ENCODE peak calls at places on chromosomes 12 and 14, in ten cellular contexts. Y is adipocyte; V is H9; S is GM23338; J is IMR-90; F is aorta; X is GM23248; I is CD4-positive, alpha-beta T cell; Z is neural progenitor cell; B is psoas muscle. G is an unnamed sample. For H3K27me3, the result is how much of the 10 kb centered on the place peaks cover.

GRCh38 chr12:98295681-98296080 is 219.7 kb upstream of the TMPO start:
- DNase-seq in Y (no peak), V (no peak), S (no peak), J (no peak), F (no peak), X (peak), I (no peak), Z (no peak), B (no peak), G (no peak)

GRCh38 chr12:65364021-65364420 is 85.5 kb downstream of the MSRB3 start:
- DNase-seq in Y (peak), V (no peak), S (no peak), J (peak), F (no peak), X (peak), I (no peak), Z (no peak), B (no peak), G (no peak)

GRCh38 chr14:54767450-54767849 is 135.2 kb downstream of the GCH1 start:
- DNase-seq in Y (no peak), V (no peak), S (no peak), J (no peak), F (no peak), X (no peak), I (no peak), Z (no peak), B (no peak), G (no peak)

GRCh38 chr12:6276936-6277615 is 33.4 kb upstream of the PLEKHG6 start:
- DNase-seq in Y (peak), V (peak), S (peak), J (no peak), F (no peak), X (peak), I (no peak), Z (peak), B (no peak), G (no peak)

GRCh38 chr12:100942984-100943749 is 148.6 kb downstream of the ANO4 start:
- DNase-seq in Y (no peak), V (no peak), S (no peak), J (peak), F (no peak), X (no peak), I (no peak), Z (no peak), B (no peak), G (no peak)

GRCh38 chr14:44914849-44915248 is 46.9 kb downstream of the KLHL28 start:
- DNase-seq in Y (no peak), V (peak), S (peak), J (peak), F (no peak), X (peak), I (no peak), Z (peak), B (no peak), G (no peak)

GRCh38 chr14:69643430-69644200 is 32.2 kb downstream of the SUSD6 start:
- DNase-seq in Y (no peak), V (no peak), S (no peak), J (peak), F (no peak), X (peak), I (no peak), Z (no peak), B (peak), G (peak)

GRCh38 chr12:31386364-31386777 is 60.4 kb upstream of the SINHCAF start:
- DNase-seq in Y (no peak), V (peak), S (peak), J (no peak), F (no peak), X (no peak), I (no peak), Z (peak), B (no peak), G (no peak)

GRCh38 chr12:52844386-52844785 is 4.4 kb downstream of the KRT78 start:
- DNase-seq in Y (no peak), V (no peak), S (no peak), J (no peak), F (peak), X (no peak), I (no peak), Z (no peak), B (no peak), G (no peak)

GRCh38 chr12:100643246-100643645 is 69.8 kb downstream of the GAS2L3 start:
- DNase-seq in Y (no peak), V (no peak), S (no peak), J (no peak), F (no peak), X (no peak), I (no peak), Z (no peak), B (no peak), G (no peak)

GRCh38 chr14:101082436-101083384 is 179.2 kb upstream of the RTL1 start:
- DNase-seq in Y (no peak), V (no peak), S (no peak), J (no peak), F (no peak), X (no peak), I (no peak), Z (no peak), B (no peak), G (no peak)

GRCh38 chr12:57090456-57090855 is 1.5 kb downstream of the NAB2 start:
- DNase-seq in Y (no peak), V (no peak), S (no peak), J (no peak), F (no peak), X (peak), I (no peak), Z (no peak), B (no peak), G (no peak)

GRCh38 chr12:5910790-5911548 is 34.1 kb downstream of the ANO2 start:
- DNase-seq in Y (no peak), V (peak), S (no peak), J (no peak), F (no peak), X (no peak), I (no peak), Z (no peak), B (no peak), G (no peak)

GRCh38 chr14:54011001-54011400 is 54.4 kb upstream of the BMP4 start:
- DNase-seq in Y (no peak), V (no peak), S (peak), J (peak), F (no peak), X (no peak), I (no peak), Z (peak), B (no peak), G (no peak)

GRCh38 chr12:68317047-68317667 is 15.0 kb downstream of the MDM1 start:
- DNase-seq in Y (peak), V (no peak), S (peak), J (peak), F (no peak), X (peak), I (no peak), Z (peak), B (no peak), G (no peak)

GRCh38 chr12:25806271-25806670 is 152.2 kb upstream of the RASSF8 start:
- DNase-seq in Y (no peak), V (no peak), S (no peak), J (peak), F (no peak), X (peak), I (no peak), Z (no peak), B (no peak), G (no peak)

GRCh38 chr14:76904740-76905569 is 78.7 kb downstream of the LRRC74A start:
- DNase-seq in Y (peak), V (no peak), S (no peak), J (peak), F (peak), X (peak), I (peak), Z (no peak), B (peak), G (no peak)

GRCh38 chr12:59408431-59408830 is 187.4 kb upstream of the SLC16A7 start:
- DNase-seq in Y (peak), V (no peak), S (no peak), J (peak), F (no peak), X (peak), I (no peak), Z (no peak), B (no peak), G (no peak)

GRCh38 chr12:116958402-116959197 is 47.9 kb downstream of the FBXW8 start:
- DNase-seq in Y (peak), V (no peak), S (no peak), J (peak), F (no peak), X (peak), I (no peak), Z (no peak), B (no peak), G (no peak)

GRCh38 chr14:65164068-65164824 is 61.9 kb upstream of the MAX start:
- DNase-seq in Y (peak), V (no peak), S (peak), J (peak), F (no peak), X (peak), I (peak), Z (peak), B (no peak), G (peak)

GRCh38 chr12:115872212-115872611 is 405.3 kb downstream of the MED13L start:
- DNase-seq in Y (no peak), V (no peak), S (no peak), J (no peak), F (no peak), X (no peak), I (no peak), Z (peak), B (no peak), G (no peak)

GRCh38 chr14:104797112-104798044 is 1.8 kb upstream of the AKT1 start:
- DNase-seq in Y (no peak), V (no peak), S (peak), J (no peak), F (no peak), X (no peak), I (no peak), Z (peak), B (peak), G (no peak)

GRCh38 chr14:37584211-37585100 is 10.6 kb downstream of the FOXA1 start:
- DNase-seq in Y (no peak), V (peak), S (peak), J (no peak), F (peak), X (no peak), I (no peak), Z (no peak), B (no peak), G (peak)

GRCh38 chr14:104321151-104322130 is 183.1 kb downstream of the KIF26A start:
- DNase-seq in Y (no peak), V (peak), S (no peak), J (no peak), F (peak), X (no peak), I (no peak), Z (no peak), B (no peak), G (peak)

GRCh38 chr12:62751844-62752155 is 183.2 kb downstream of the PPM1H start:
- DNase-seq in Y (no peak), V (no peak), S (no peak), J (no peak), F (no peak), X (no peak), I (no peak), Z (no peak), B (no peak), G (no peak)

GRCh38 chr14:67577181-67577580 is 22.9 kb downstream of the PIGH start:
- DNase-seq in Y (no peak), V (no peak), S (no peak), J (no peak), F (no peak), X (no peak), I (no peak), Z (no peak), B (no peak), G (no peak)

GRCh38 chr12:19654630-19655384 is 215.5 kb downstream of the AEBP2 start:
- DNase-seq in Y (peak), V (no peak), S (no peak), J (peak), F (no peak), X (no peak), I (no peak), Z (no peak), B (no peak), G (no peak)

GRCh38 chr12:48199784-48200198 is 3.3 kb downstream of the OR10AD1 start:
- DNase-seq in Y (peak), V (no peak), S (peak), J (peak), F (no peak), X (peak), I (no peak), Z (no peak), B (no peak), G (no peak)

GRCh38 chr12:48197967-48198618 is 5.0 kb downstream of the OR10AD1 start:
- DNase-seq in Y (peak), V (peak), S (peak), J (peak), F (peak), X (peak), I (peak), Z (peak), B (peak), G (peak)

GRCh38 chr12:48198619-48198973 is 4.5 kb downstream of the OR10AD1 start:
- DNase-seq in Y (peak), V (peak), S (peak), J (no peak), F (peak), X (peak), I (no peak), Z (no peak), B (peak), G (peak)

GRCh38 chr12:48197549-48197966 is 5.5 kb downstream of the OR10AD1 start:
- DNase-seq in Y (peak), V (no peak), S (peak), J (no peak), F (no peak), X (peak), I (no peak), Z (peak), B (no peak), G (no peak)

DNA sequence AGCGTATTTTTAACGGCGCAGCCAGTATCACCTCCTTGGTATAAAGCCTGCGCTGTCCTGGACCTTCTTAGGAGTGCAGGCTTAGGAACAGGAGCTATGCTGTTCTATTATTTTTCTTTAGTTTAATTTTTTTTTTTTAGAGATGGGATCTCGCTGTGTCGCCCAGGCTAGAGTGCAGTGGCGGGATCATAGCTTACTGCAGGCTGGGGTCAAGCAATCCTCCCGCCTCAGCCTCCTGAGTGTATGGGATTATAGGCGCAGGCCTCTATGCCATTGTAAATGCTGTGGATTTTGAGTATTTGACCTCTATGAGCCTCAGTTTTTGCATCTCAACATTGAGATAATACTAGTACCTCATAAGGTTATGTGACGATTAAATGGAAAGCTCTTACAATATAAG is 4.1 kb downstream of the OR10AD1 start:
- DNase-seq in Y (no peak), V (no peak), S (no peak), J (no peak), F (no peak), X (no peak), I (no peak), Z (no peak), B (no peak), G (no peak)
- H3K27me3 ChIP-seq in Y (under half), V (under half), S (half or more), J (under half), F (under half), X (under half), I (under half), Z (half or more), B (under half), G (under half)

DNA sequence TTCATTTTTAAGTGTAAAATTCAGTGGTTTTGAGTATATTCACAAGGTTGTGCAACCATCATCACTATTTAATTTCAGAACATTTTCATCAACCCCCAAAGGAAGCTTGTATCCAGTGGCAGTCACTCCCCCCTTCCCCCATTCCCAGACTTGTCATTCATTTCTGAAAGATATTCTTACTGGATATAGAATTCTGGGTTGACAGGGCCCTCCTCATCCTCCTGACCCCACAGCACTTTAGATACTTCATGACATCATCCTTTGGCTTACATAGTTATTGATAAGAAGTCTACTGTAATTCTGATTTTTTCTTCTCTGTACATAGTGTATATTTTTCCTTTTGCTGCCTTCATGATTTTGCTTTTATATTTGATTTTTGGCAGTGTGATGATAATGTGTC is 8.8 kb upstream of the ADGRD1 start:
- DNase-seq in Y (no peak), V (no peak), S (no peak), J (no peak), F (no peak), X (no peak), I (no peak), Z (no peak), B (no peak), G (no peak)
- H3K27me3 ChIP-seq in Y (under half), V (under half), S (under half), J (under half), F (under half), X (under half), I (under half), Z (under half), B (under half), G (under half)

DNA sequence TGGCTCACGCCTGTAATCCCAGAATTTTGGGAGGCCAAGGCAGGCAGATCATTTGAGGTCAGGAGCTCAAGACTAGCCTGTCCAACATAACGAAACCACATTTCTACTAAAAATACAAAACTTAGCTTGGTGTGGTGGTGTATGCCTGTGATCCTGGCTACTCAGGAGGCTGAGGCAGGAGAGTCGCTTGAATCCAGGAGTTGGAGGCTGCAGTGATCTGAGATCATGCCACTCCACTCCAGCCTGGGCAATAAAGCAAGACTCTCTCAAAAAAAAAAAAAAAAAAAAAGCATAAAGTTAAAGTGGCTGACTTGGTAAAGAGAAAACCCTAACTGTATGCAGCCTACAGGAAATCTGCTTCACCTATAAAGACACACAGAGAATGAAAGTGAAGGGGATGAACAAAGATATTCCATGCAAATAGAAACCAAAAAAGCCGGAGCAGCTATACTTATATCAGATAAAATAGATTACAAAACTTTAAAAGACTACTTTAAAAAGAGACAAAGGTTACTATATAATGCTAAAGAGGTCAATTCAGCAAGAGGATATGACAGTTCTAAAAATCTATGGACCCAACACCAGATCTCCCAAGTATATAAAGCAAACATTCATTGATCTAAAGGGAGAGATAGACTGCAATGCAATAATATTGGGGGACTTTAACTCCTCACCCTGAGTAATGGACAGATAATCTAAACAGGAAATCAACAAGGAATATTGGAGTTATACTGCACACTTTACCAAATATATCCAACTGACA is 4.1 kb downstream of the CLEC2B start:
- DNase-seq in Y (no peak), V (no peak), S (no peak), J (no peak), F (no peak), X (no peak), I (no peak), Z (no peak), B (no peak), G (no peak)
- H3K27me3 ChIP-seq in Y (under half), V (under half), S (under half), J (under half), F (under half), X (under half), I (under half), Z (under half), B (under half), G (under half)

DNA sequence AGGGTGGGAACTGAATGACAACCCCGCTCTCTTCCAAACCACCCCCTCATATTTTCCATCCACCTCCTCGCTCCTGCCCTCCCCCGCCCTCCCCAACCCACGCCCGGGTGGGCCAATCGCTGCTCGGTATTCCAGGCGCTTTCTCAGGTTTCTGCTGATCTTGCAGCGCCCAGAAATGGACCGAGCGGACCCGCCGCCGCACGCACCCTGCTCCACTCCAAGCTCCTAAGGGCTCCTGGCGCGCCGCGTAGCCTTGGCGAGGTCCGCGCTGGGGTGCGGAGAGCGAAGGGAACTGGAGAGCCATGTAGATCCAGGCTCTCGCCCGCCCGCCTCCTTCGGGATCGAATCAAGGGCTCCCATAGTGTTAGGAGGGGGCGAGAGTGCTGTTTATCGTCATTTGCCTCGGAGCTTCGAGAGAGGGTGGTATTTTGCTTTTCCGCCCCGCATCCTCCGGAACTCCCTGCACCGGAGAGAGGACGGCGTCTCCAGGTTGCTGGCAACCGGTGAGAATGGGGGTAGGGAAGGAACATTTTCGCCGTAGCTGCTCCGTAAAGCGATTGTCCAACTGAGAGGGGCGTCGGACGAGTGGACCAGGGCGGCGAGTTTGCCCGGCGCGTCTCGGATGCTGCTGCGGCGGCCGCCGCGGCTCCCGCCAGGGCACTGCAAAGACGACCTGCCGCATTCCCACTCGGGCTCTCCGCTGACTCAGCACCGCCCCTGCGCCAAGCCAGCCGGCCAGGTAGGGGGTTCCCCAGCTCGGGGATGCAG is at the start of gene KCNA1:
- DNase-seq in Y (peak), V (peak), S (peak), J (no peak), F (no peak), X (peak), I (no peak), Z (peak), B (no peak), G (peak)
- H3K27me3 ChIP-seq in Y (under half), V (under half), S (half or more), J (under half), F (under half), X (half or more), I (half or more), Z (half or more), B (under half), G (under half)

DNA sequence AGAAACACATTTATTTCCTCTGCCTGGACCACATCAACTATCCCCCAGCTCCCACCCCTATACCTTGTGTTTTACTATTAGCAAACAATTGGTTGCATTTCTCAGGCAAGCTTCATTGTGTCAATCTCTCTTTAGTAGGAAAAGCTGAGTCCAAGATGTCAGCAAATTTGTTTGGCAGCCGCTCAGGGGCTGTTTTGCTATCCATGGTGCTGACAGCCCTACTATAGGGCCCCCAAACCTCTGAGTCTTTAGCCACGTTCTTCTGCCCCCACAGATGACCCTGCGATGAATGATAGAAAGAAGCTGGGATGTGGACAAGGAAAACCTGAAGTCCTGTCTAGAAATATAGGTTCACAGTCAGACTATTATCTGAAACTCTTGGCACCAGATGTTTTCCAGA is 11.6 kb upstream of the SYNDIG1L start:
- DNase-seq in Y (peak), V (no peak), S (peak), J (no peak), F (no peak), X (peak), I (no peak), Z (peak), B (no peak), G (no peak)
- H3K27me3 ChIP-seq in Y (under half), V (under half), S (under half), J (under half), F (under half), X (under half), I (under half), Z (under half), B (under half), G (under half)